ENCODE peak calls at places on chromosomes 11 and 22, in six cellular contexts. I is fibroblast of mammary gland, R is prostate gland, U is right lobe of liver, H is HFF-Myc, X is neural crest cell. E is an unnamed sample.

GRCh38 chr22:35411112-35411511 is 11.2 kb downstream of the MCM5 start:
- DNase-seq in I (no peak), R (no peak), H (no peak), X (no peak), U (no peak), E (no peak)

GRCh38 chr22:46449116-46449691 is 88.2 kb downstream of the CELSR1 start:
- DNase-seq in H (no peak), X (no peak), U (no peak), R (no peak), I (no peak), E (no peak)

GRCh38 chr22:46070722-46071450 is 79.4 kb upstream of the PPARA start:
- DNase-seq in X (no peak), R (no peak), H (no peak), U (peak; percentile 81), I (no peak), E (no peak)

GRCh38 chr22:17281026-17281809 is 62.0 kb upstream of the ADA2 start:
- DNase-seq in X (no peak), R (no peak), H (no peak), I (no peak), U (no peak), E (no peak)

GRCh38 chr11:99351620-99352019 is 330.9 kb downstream of the CNTN5 start:
- DNase-seq in X (no peak), H (no peak), I (peak; percentile 5), R (no peak), U (no peak), E (no peak)

GRCh38 chr11:89498845-89499448 is 7.8 kb upstream of the NOX4 start:
- DNase-seq in X (no peak), I (no peak), H (no peak), U (no peak), R (no peak), E (no peak)

GRCh38 chr11:128686745-128687177 is 7.1 kb upstream of the FLI1 start:
- DNase-seq in I (peak; percentile 31), R (no peak), H (no peak), U (peak; percentile 61), X (no peak), E (no peak)

GRCh38 chr11:114257621-114258558 is 38.3 kb upstream of the NNMT start:
- DNase-seq in H (no peak), R (peak; percentile 70), U (peak; percentile 68), I (peak; percentile 84), X (peak; percentile 80), E (peak; percentile 27)

GRCh38 chr11:70810131-70810530 is 411.8 kb downstream of the CTTN start:
- DNase-seq in H (no peak), R (no peak), X (no peak), I (no peak), U (no peak), E (no peak)

DNA sequence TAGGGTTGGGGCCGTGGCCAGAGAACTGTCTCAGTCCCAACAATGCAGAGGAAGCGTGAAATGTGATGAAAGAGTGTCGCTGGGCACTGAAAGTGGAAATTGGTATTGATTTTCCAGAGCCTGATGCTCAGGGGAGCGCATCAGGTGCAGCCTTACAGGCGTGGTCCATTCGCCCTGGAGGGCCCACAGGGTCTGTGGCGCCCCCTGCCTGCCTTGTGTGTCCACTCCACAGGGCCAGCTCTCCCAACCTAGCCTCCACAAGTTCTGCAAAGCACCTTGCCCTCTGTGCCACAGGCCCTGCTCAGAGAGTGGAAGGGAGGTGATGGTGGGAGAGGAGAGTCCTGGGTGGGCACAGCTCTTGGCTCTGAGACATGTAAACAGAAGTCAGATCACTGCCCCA is 54.9 kb upstream of the LMO1 start:
- DNase-seq in U (no peak), H (no peak), I (no peak), X (no peak), R (no peak), E (no peak)
- TF ChIP-seq CTCF in U (peak; percentile 10), H (peak; percentile 44), I (peak; percentile 16), X (peak; percentile 43), R (no peak), E (peak; percentile 48)

DNA sequence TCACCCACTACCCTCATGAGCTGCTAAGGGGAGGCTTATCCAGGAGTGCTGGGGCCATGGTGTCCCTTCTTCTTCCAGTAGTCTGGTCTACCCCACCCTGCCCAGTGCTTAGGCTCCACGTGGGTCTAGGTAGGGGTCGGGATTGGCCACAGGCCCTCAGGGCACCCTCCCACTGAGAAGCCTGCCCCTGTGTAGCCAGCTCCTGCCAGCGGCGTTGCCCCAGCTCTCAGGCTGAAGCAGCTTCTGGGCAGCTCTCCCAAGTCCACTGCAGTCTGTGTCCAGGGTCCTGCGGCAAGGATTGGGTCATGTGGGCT is 24.0 kb upstream of the RIC3 start:
- DNase-seq in I (no peak), U (no peak), R (no peak), H (no peak), X (no peak), E (no peak)
- TF ChIP-seq CTCF in I (no peak), U (no peak), R (no peak), H (no peak), X (no peak), E (no peak)

DNA sequence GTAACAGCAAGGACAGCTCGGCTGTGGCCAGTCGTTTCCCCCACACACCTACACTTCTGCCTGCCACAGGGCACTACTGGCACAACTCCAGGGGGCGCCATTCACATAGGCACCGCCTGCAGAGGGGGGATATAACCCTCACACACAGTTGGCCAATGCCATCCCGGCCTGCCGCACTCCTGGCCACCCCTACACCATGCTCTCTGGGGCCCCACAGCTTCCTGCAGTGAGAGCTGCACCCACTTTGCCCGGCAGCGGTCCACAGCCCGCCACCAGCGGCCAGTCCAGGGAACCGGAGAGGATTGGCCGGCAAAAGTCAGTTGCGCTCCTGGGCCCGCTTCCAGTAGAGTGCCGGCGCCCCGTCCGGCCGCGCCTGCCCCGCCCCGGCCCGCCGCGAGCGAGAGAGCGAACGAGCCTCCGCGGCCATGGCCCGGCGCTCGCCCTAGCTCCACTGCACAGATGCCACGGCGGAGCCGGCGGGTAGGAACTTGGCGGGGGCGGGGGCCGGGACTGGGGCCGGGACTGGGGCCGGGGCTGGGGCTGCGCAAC is 25.6 kb upstream of the SUSD2 start:
- DNase-seq in I (peak; percentile 61), H (no peak), R (peak; percentile 65), X (peak; percentile 22), U (peak; percentile 80), E (peak; percentile 37)
- TF ChIP-seq CTCF in I (peak; percentile 35), H (peak; percentile 53), R (peak; percentile 52), X (peak; percentile 59), U (peak; percentile 45), E (peak; percentile 48)

GRCh38 chr11:2393941-2394817 is 6.4 kb upstream of the TSSC4 start:
- DNase-seq in X (no peak), I (no peak), H (no peak), U (no peak), R (no peak), E (no peak)
- TF ChIP-seq CTCF in X (no peak), I (no peak), H (no peak), U (no peak), R (no peak), E (no peak)

GRCh38 chr11:92070026-92070889 is 154.4 kb upstream of the FAT3 start:
- DNase-seq in U (no peak), I (no peak), R (no peak), X (no peak), H (no peak), E (no peak)
- TF ChIP-seq CTCF in U (peak; percentile 36), I (no peak), R (no peak), X (peak; percentile 39), H (no peak), E (peak; percentile 24)

E was measured in progenitor cell of endocrine pancreas.